ENCODE peak calls at places on chromosome 20, in four cellular contexts. P is stimulated activated CD4-positive, alpha-beta T cell treated with anti-CD3 and anti-CD28 coated beads, Interleukin-2, amount 100 ng/mL, for 4 hours; R is HFF-Myc; L is occipital lobe. U is an unnamed sample.

GRCh38 chr20:4853787-4854295 is 132.1 kb downstream of the PRND start:
- DNase-seq in L (no peak), P (no peak), R (no peak), U (no peak)

GRCh38 chr20:35359335-35359997 is 52.3 kb downstream of the UQCC1 start:
- DNase-seq in P (no peak), R (no peak), L (no peak), U (no peak)

GRCh38 chr20:60334936-60335335 is 376.7 kb downstream of the CDH26 start:
- DNase-seq in L (no peak), R (no peak), P (no peak), U (no peak)

GRCh38 chr20:25321262-25321831 is 69.3 kb downstream of the ABHD12 start:
- DNase-seq in L (no peak), P (no peak), R (no peak), U (no peak)

GRCh38 chr20:19913927-19914614 is 103.1 kb upstream of the NAA20 start:
- DNase-seq in L (no peak), R (no peak), P (no peak), U (no peak)

GRCh38 chr20:53827996-53828672 is 234.5 kb upstream of the ZNF217 start:
- DNase-seq in L (no peak), R (peak), P (no peak), U (no peak)

GRCh38 chr20:59316911-59317310 is 16.5 kb downstream of the EDN3 start:
- DNase-seq in R (no peak), P (no peak), L (no peak), U (no peak)

GRCh38 chr20:59583428-59584277 is 20.7 kb upstream of the PHACTR3 start:
- DNase-seq in P (no peak), R (no peak), L (no peak), U (no peak)

GRCh38 chr20:62707981-62708521 is 585 bp upstream of the NTSR1 start:
- DNase-seq in L (no peak), P (no peak), R (no peak), U (no peak)

GRCh38 chr20:5596401-5597193 is 153.6 kb upstream of the SHLD1 start:
- DNase-seq in L (no peak), R (no peak), P (no peak), U (no peak)

GRCh38 chr20:47748851-47749250 is 36.4 kb downstream of the SULF2 start:
- DNase-seq in R (no peak), P (no peak), L (no peak), U (no peak)

GRCh38 chr20:59770270-59770669 is 163.2 kb downstream of the SYCP2 start:
- DNase-seq in L (no peak), R (no peak), P (no peak), U (no peak)

GRCh38 chr20:43409041-43409913 is 48.4 kb upstream of the SRSF6 start:
- DNase-seq in R (peak), L (peak), P (no peak), U (no peak)

GRCh38 chr20:51345601-51346101 is 196.9 kb downstream of the NFATC2 start:
- DNase-seq in L (no peak), P (no peak), R (no peak), U (peak)

GRCh38 chr20:45685896-45686295 is 15.9 kb upstream of the WFDC11 start:
- DNase-seq in R (peak), P (no peak), L (no peak), U (no peak)

GRCh38 chr20:1803216-1804128 is 91.7 kb upstream of the SIRPA start:
- DNase-seq in R (no peak), L (peak), P (no peak), U (peak)

GRCh38 chr20:3646067-3646440 is 17.1 kb downstream of the GFRA4 start:
- DNase-seq in L (no peak), R (no peak), P (no peak), U (no peak)

GRCh38 chr20:61816606-61817005 is 249.1 kb downstream of the TAF4 start:
- DNase-seq in P (no peak), L (no peak), R (no peak), U (no peak)

GRCh38 chr20:24851346-24852019 is 97.6 kb upstream of the CST7 start:
- DNase-seq in R (no peak), P (no peak), L (no peak), U (no peak)

GRCh38 chr20:19890358-19891117 is 126.6 kb upstream of the NAA20 start:
- DNase-seq in R (peak), P (no peak), L (no peak), U (no peak)

GRCh38 chr20:18585134-18585533 is 2.7 kb upstream of the DTD1 start:
- DNase-seq in L (no peak), P (no peak), R (no peak), U (no peak)

GRCh38 chr20:50916257-50916656 is 15.0 kb downstream of the ADNP start:
- DNase-seq in R (no peak), L (no peak), P (no peak), U (no peak)

GRCh38 chr20:10665791-10666190 is 8.0 kb downstream of the JAG1 start:
- DNase-seq in P (no peak), R (no peak), L (no peak), U (peak)

GRCh38 chr20:34964486-34964885 is 8.8 kb downstream of the MYH7B start:
- DNase-seq in L (no peak), P (no peak), R (no peak), U (no peak)

GRCh38 chr20:13644010-13644409 is 5.3 kb upstream of the TASP1 start:
- DNase-seq in R (no peak), L (no peak), P (no peak), U (no peak)

GRCh38 chr20:44396790-44397189 is 41.3 kb downstream of the HNF4A start:
- DNase-seq in L (no peak), P (no peak), R (no peak), U (no peak)

GRCh38 chr20:3804781-3805180 is 8.7 kb downstream of the CDC25B start:
- DNase-seq in P (no peak), R (no peak), L (no peak), U (no peak)

GRCh38 chr20:32709528-32710121 is 33.6 kb downstream of the COMMD7 start:
- DNase-seq in R (no peak), P (no peak), L (no peak), U (no peak)

GRCh38 chr20:30892704-30893345 is 364.6 kb upstream of the DEFB115 start:
- DNase-seq in L (no peak), R (no peak), P (no peak), U (no peak)

GRCh38 chr20:38307371-38308046 is 3.6 kb downstream of the BPI start:
- DNase-seq in R (no peak), L (no peak), P (no peak), U (no peak)

GRCh38 chr20:44030394-44030793 is 115.7 kb downstream of the TOX2 start:
- DNase-seq in P (no peak), L (no peak), R (no peak), U (no peak)

GRCh38 chr20:38423541-38423940 is 11.6 kb downstream of the SNHG17 start:
- DNase-seq in P (no peak), L (no peak), R (no peak), U (no peak)

GRCh38 chr20:1373614-1374013 is 19.2 kb downstream of the FKBP1A start:
- DNase-seq in R (no peak), L (no peak), P (no peak), U (no peak)

GRCh38 chr20:23325107-23325506 is 25.5 kb upstream of the NXT1 start:
- DNase-seq in R (no peak), P (no peak), L (no peak), U (no peak)